ENCODE peak calls at places on chromosomes 2 and 18, in six cellular contexts. B, U, W, H, V and Y are unnamed samples.

GRCh38 chr2:123258864-123259263 is 766.2 kb upstream of the CNTNAP5 start:
- DNase-seq in B (no peak), U (no peak), W (no peak), H (no peak), V (no peak), Y (no peak)

GRCh38 chr2:197972017-197972416 is 167.6 kb downstream of the PLCL1 start:
- DNase-seq in B (no peak), U (peak), W (peak), H (no peak), V (no peak), Y (no peak)

GRCh38 chr18:64474279-64474678 is 325.4 kb upstream of the LINC00305 start:
- DNase-seq in B (no peak), U (no peak), W (no peak), H (no peak), V (peak), Y (no peak)

GRCh38 chr2:60100034-60100433 is 453.4 kb downstream of the BCL11A start:
- DNase-seq in B (no peak), U (no peak), W (no peak), H (no peak), V (no peak), Y (no peak)

GRCh38 chr2:121650554-121650930 is 1.3 kb upstream of the CLASP1 start:
- DNase-seq in B (no peak), U (no peak), W (no peak), H (peak), V (peak), Y (no peak)

GRCh38 chr2:195984951-195985726 is 83.5 kb downstream of the DNAH7 start:
- DNase-seq in B (no peak), U (no peak), W (no peak), H (no peak), V (no peak), Y (no peak)

GRCh38 chr2:67340118-67341011 is 56.8 kb upstream of the ETAA1 start:
- DNase-seq in B (no peak), U (no peak), W (no peak), H (no peak), V (peak), Y (no peak)

GRCh38 chr2:232854082-232854481 is 16.0 kb upstream of the SNORC start:
- DNase-seq in B (no peak), U (no peak), W (no peak), H (no peak), V (no peak), Y (no peak)

GRCh38 chr2:29894822-29895221 is 26.6 kb downstream of the ALK start:
- DNase-seq in B (no peak), U (no peak), W (no peak), H (no peak), V (no peak), Y (no peak)

GRCh38 chr2:198144621-198145020 is 340.2 kb downstream of the PLCL1 start:
- DNase-seq in B (no peak), U (no peak), W (no peak), H (no peak), V (no peak), Y (no peak)

GRCh38 chr2:212548459-212548815 is 9.8 kb upstream of the ERBB4 start:
- DNase-seq in B (no peak), U (peak), W (no peak), H (no peak), V (peak), Y (no peak)

GRCh38 chr2:240584486-240585031 is 2.0 kb upstream of the CAPN10 start:
- DNase-seq in B (no peak), U (no peak), W (no peak), H (no peak), V (no peak), Y (no peak)

GRCh38 chr2:105597831-105598293 is 146.8 kb upstream of the NCK2 start:
- DNase-seq in B (no peak), U (no peak), W (no peak), H (no peak), V (no peak), Y (no peak)

GRCh38 chr2:38601463-38602135 is 1.1 kb downstream of the HNRNPLL start:
- DNase-seq in B (no peak), U (no peak), W (peak), H (no peak), V (peak), Y (no peak)

GRCh38 chr2:45992746-45993475 is 304.3 kb upstream of the EPAS1 start:
- DNase-seq in B (no peak), U (no peak), W (no peak), H (no peak), V (no peak), Y (no peak)

GRCh38 chr18:22285299-22286140 is 116.1 kb downstream of the GATA6 start:
- DNase-seq in B (no peak), U (no peak), W (no peak), H (no peak), V (no peak), Y (no peak)

GRCh38 chr2:143696651-143697050 is 567.4 kb downstream of the ARHGAP15 start:
- DNase-seq in B (no peak), U (no peak), W (no peak), H (no peak), V (no peak), Y (no peak)

GRCh38 chr2:66435549-66435875 is 587 bp downstream of the MEIS1 start:
- DNase-seq in B (no peak), U (no peak), W (no peak), H (no peak), V (peak), Y (no peak)

GRCh38 chr18:45617284-45617683 is 2.0 kb downstream of the SLC14A2 start:
- DNase-seq in B (no peak), U (peak), W (peak), H (no peak), V (no peak), Y (no peak)

GRCh38 chr2:85797959-85798358 is 44.2 kb downstream of the ATOH8 start:
- DNase-seq in B (no peak), U (no peak), W (no peak), H (no peak), V (peak), Y (peak)

GRCh38 chr18:67919316-67919715 is 402.8 kb upstream of the DSEL start:
- DNase-seq in B (no peak), U (no peak), W (no peak), H (no peak), V (no peak), Y (no peak)

GRCh38 chr2:206800501-206801416 is 35.4 kb downstream of the FASTKD2 start:
- DNase-seq in B (peak), U (peak), W (peak), H (peak), V (peak), Y (peak)

GRCh38 chr2:182360012-182360662 is 66.7 kb downstream of the PDE1A start:
- DNase-seq in B (no peak), U (peak), W (peak), H (no peak), V (no peak), Y (no peak)

GRCh38 chr18:35371412-35372195 is 5.5 kb downstream of the ZNF396 start:
- DNase-seq in B (no peak), U (no peak), W (no peak), H (no peak), V (no peak), Y (no peak)

GRCh38 chr2:231421051-231421580 is 25.6 kb downstream of the B3GNT7 start:
- DNase-seq in B (no peak), U (no peak), W (no peak), H (no peak), V (no peak), Y (no peak)

GRCh38 chr2:69514406-69514805 is 77.2 kb upstream of the NFU1 start:
- DNase-seq in B (peak), U (no peak), W (no peak), H (peak), V (no peak), Y (no peak)

GRCh38 chr2:42513252-42513918 is 19.6 kb upstream of the KCNG3 start:
- DNase-seq in B (no peak), U (peak), W (peak), H (peak), V (peak), Y (peak)

GRCh38 chr2:42901076-42901645 is 108.8 kb upstream of the HAAO start:
- DNase-seq in B (no peak), U (no peak), W (no peak), H (no peak), V (no peak), Y (no peak)

GRCh38 chr2:204104821-204105220 is 168.3 kb downstream of the ICOS start:
- DNase-seq in B (no peak), U (no peak), W (no peak), H (no peak), V (no peak), Y (no peak)

GRCh38 chr2:8107979-8108378 is 573.9 kb upstream of the ID2 start:
- DNase-seq in B (no peak), U (no peak), W (no peak), H (no peak), V (no peak), Y (no peak)

GRCh38 chr2:203740741-203741363 is 34.4 kb downstream of the CD28 start:
- DNase-seq in B (no peak), U (no peak), W (no peak), H (no peak), V (no peak), Y (no peak)

GRCh38 chr2:179682756-179683155 is 178.7 kb downstream of the ZNF385B start:
- DNase-seq in B (no peak), U (no peak), W (no peak), H (no peak), V (no peak), Y (no peak)

GRCh38 chr2:96412307-96413066 is 76.9 kb downstream of the NCAPH start:
- DNase-seq in B (no peak), U (no peak), W (no peak), H (no peak), V (no peak), Y (no peak)

GRCh38 chr2:96407919-96408550 is 72.5 kb downstream of the NCAPH start:
- DNase-seq in B (no peak), U (no peak), W (no peak), H (no peak), V (no peak), Y (no peak)

GRCh38 chr2:96407041-96407918 is 71.7 kb downstream of the NCAPH start:
- DNase-seq in B (peak), U (peak), W (peak), H (peak), V (peak), Y (peak)

GRCh38 chr2:96409543-96410184 is 74.1 kb downstream of the NCAPH start:
- DNase-seq in B (no peak), U (peak), W (no peak), H (no peak), V (no peak), Y (no peak)

GRCh38 chr2:96408631-96409542 is 73.3 kb downstream of the NCAPH start:
- DNase-seq in B (peak), U (peak), W (no peak), H (no peak), V (no peak), Y (peak)
- TF ChIP-seq CTCF in B (no peak), U (no peak), W (no peak), H (no peak), V (no peak), Y (no peak)

DNA sequence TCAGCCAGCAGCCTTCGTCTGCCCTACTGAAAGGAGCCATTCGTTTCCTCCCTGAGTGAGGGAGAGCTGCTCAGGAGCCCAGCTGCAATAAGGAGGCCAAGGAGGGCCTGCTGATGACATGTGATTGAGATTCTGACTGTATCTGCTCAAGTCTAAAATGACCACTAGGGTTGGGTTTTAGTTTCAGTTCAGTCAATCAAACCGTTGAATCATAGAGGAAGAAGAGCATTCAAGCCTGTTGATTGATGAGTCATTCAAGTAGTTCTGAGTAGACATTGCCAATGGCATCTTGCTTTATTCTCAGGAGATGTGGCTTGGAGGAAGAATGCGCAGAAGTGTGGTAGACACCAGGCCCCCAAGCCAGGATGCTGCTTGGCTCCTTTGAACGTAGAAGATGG is 19.9 kb upstream of the BCL2L11 start:
- DNase-seq in B (no peak), U (no peak), W (no peak), H (no peak), V (no peak), Y (no peak)
- TF ChIP-seq CTCF in B (peak), U (no peak), W (no peak), H (no peak), V (no peak), Y (no peak)

GRCh38 chr18:8453528-8453927 is 155.7 kb upstream of the RAB12 start:
- DNase-seq in B (no peak), U (no peak), W (no peak), H (no peak), V (no peak), Y (no peak)

GRCh38 chr18:8448091-8448490 is 161.1 kb upstream of the RAB12 start:
- DNase-seq in B (no peak), U (no peak), W (no peak), H (no peak), V (no peak), Y (no peak)

GRCh38 chr18:8454136-8454535 is 155.1 kb upstream of the RAB12 start:
- DNase-seq in B (no peak), U (no peak), W (no peak), H (no peak), V (no peak), Y (no peak)

GRCh38 chr18:8450898-8451665 is 158.2 kb upstream of the RAB12 start:
- DNase-seq in B (no peak), U (no peak), W (no peak), H (peak), V (no peak), Y (no peak)

GRCh38 chr18:8450013-8450412 is 159.2 kb upstream of the RAB12 start:
- DNase-seq in B (no peak), U (no peak), W (no peak), H (peak), V (peak), Y (no peak)
- TF ChIP-seq CTCF in B (peak), U (peak), W (peak), H (peak), V (peak), Y (peak)

GRCh38 chr2:220165401-220165800 is 538.0 kb downstream of the SLC4A3 start:
- DNase-seq in B (no peak), U (peak), W (no peak), H (peak), V (no peak), Y (peak)
- TF ChIP-seq CTCF in B (no peak), U (peak), W (no peak), H (no peak), V (no peak), Y (peak)

GRCh38 chr2:35347561-35347960 is 1008.0 kb upstream of the CRIM1 start:
- DNase-seq in B (no peak), U (no peak), W (no peak), H (no peak), V (no peak), Y (no peak)

GRCh38 chr2:35337922-35338321 is 1017.7 kb upstream of the CRIM1 start:
- DNase-seq in B (no peak), U (no peak), W (no peak), H (no peak), V (no peak), Y (no peak)

GRCh38 chr2:35343135-35343534 is 1012.4 kb upstream of the CRIM1 start:
- DNase-seq in B (no peak), U (no peak), W (no peak), H (no peak), V (no peak), Y (no peak)
- TF ChIP-seq CTCF in B (no peak), U (no peak), W (no peak), H (peak), V (no peak), Y (peak)

GRCh38 chr2:20452551-20452950 is 5.7 kb downstream of the RHOB start:
- DNase-seq in B (no peak), U (no peak), W (peak), H (no peak), V (no peak), Y (no peak)
- TF ChIP-seq CTCF in B (peak), U (no peak), W (no peak), H (no peak), V (peak), Y (no peak)

DNA sequence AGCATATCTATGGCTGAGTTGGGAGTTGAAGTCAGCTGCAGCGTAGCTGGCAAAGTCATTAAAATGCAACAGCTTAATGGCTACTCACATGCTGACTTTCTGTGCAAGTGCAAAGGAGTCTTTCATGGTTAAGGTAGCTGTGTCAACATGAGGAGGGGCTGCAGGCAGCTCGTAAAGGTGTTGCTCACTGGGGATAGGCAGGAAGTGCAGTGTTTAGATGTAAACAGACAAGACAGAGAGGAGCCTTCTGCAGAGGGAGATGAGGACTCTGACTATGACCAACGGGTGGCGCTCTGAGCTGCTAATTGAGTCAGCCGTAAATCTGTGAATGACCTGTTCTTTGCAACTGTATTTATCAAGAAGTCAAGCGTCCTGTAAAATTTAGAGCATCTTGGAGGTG is 22.3 kb upstream of the CAVIN2 start:
- DNase-seq in B (no peak), U (no peak), W (no peak), H (peak), V (peak), Y (no peak)
- TF ChIP-seq CTCF in B (peak), U (no peak), W (peak), H (peak), V (peak), Y (peak)

GRCh38 chr2:208819190-208819589 is 412.6 kb downstream of the PTH2R start:
- DNase-seq in B (no peak), U (no peak), W (no peak), H (no peak), V (no peak), Y (no peak)

GRCh38 chr2:208820289-208820688 is 413.7 kb downstream of the PTH2R start:
- DNase-seq in B (peak), U (no peak), W (no peak), H (no peak), V (peak), Y (peak)
- TF ChIP-seq CTCF in B (peak), U (peak), W (no peak), H (no peak), V (no peak), Y (peak)

DNA sequence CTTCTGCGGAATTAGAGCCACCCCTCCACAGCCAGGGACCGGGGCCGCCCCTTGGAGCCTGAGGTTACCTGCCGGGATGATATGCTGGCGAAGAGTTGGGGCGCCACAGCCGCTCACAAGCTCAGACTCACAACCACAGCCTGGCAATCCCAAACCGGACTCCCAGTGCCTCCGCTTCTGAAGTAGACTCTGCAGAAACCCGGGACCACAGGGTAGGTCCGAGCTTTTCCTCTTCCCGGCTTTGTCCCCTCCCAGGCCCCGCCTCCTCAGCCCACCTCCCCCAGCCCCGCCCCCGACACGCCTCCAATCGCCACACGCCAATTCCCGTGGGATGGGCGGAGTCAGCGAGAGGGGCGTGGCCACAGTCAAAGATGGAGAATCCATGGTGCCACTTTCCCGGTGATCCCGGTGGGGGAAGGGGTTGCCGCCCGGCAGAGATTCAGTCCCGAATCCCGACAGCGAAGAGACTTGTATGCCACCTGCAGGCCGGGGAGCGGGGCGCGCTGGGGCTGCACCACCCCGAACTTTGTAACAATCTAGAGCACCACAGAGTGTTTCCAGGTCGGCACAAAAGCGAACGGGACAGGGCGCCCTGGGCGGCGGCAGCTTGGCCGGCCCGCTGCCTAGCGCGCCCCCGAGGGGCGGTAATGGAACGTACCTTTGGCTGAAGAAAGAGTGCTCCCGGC is at the start of gene IDH1:
- DNase-seq in B (peak), U (peak), W (peak), H (peak), V (peak), Y (peak)
- TF ChIP-seq CTCF in B (peak), U (peak), W (peak), H (no peak), V (peak), Y (peak)

DNA sequence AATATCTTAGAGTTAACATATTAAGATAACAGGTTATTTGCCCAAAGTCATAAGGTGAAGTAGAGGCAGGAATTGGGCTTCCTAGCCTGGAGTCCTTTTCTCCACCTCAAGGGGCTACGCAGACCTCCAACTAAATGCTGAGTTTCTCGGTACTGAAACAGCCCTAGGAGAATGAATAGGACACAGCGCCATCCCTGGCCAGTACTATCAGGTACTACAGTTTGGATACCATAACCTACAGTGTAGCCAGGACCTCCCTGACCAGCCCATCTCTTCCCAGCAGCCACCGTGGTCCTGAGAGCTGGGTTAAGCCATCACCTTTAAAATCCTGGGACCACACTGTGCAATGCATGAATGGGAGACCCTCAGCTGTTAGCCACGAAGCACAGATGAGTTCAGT is 15.7 kb downstream of the CASP8 start:
- DNase-seq in B (no peak), U (no peak), W (no peak), H (peak), V (no peak), Y (no peak)
- TF ChIP-seq CTCF in B (no peak), U (no peak), W (no peak), H (peak), V (no peak), Y (no peak)